ENCODE peak calls at places on chromosomes 12 and 14, in nine cellular contexts. N is body of pancreas, C is caudate nucleus, R is foreskin fibroblast, H is HTR-8/SVneo, P is T-helper 1 cell, T is fibroblast of pulmonary artery, I is GM20000, X is aorta. M is an unnamed sample.

GRCh38 chr14:71231521-71232393 is 324.5 kb downstream of the PCNX1 start:
- DNase-seq in N (no peak), C (no peak), R (no peak), H (no peak), P (no peak), T (no peak), I (peak; percentile 57), X (no peak), M (no peak)

GRCh38 chr14:63205850-63206249 is 1.6 kb downstream of the RHOJ start:
- DNase-seq in N (no peak), C (no peak), R (no peak), H (no peak), P (no peak), T (peak; percentile 59), I (no peak), X (no peak), M (no peak)

GRCh38 chr14:52987514-52987913 is 36.7 kb upstream of the FERMT2 start:
- DNase-seq in N (peak; percentile 26), C (no peak), R (no peak), H (no peak), P (no peak), T (no peak), I (no peak), X (no peak), M (no peak)

GRCh38 chr12:104243551-104243950 is 28.0 kb downstream of the TXNRD1 start:
- DNase-seq in N (no peak), C (no peak), R (no peak), H (no peak), P (no peak), T (no peak), I (no peak), X (no peak), M (no peak)

GRCh38 chr12:115762934-115763333 is 514.6 kb downstream of the MED13L start:
- DNase-seq in N (no peak), C (no peak), R (no peak), H (no peak), P (no peak), T (no peak), I (no peak), X (no peak), M (no peak)

GRCh38 chr12:27018071-27018470 is 3.9 kb upstream of the TM7SF3 start:
- DNase-seq in N (no peak), C (peak; percentile 5), R (no peak), H (no peak), P (no peak), T (no peak), I (no peak), X (no peak), M (no peak)

GRCh38 chr14:70857499-70857895 is 48.2 kb upstream of the MAP3K9 start:
- DNase-seq in N (no peak), C (no peak), R (no peak), H (no peak), P (no peak), T (no peak), I (no peak), X (no peak), M (no peak)

GRCh38 chr12:41486718-41487117 is 298.6 kb downstream of the PDZRN4 start:
- DNase-seq in N (no peak), C (no peak), R (peak; percentile 3), H (no peak), P (no peak), T (peak; percentile 16), I (no peak), X (no peak), M (no peak)

GRCh38 chr14:63857467-63858030 is 4.7 kb downstream of the SYNE2 start:
- DNase-seq in N (no peak), C (no peak), R (no peak), H (no peak), P (peak; percentile 74), T (no peak), I (no peak), X (no peak), M (peak; percentile 12)

GRCh38 chr14:50452285-50452684 is 55.6 kb upstream of the CDKL1 start:
- DNase-seq in N (no peak), C (no peak), R (no peak), H (no peak), P (no peak), T (no peak), I (no peak), X (no peak), M (no peak)

GRCh38 chr12:21697829-21698630 is 40.4 kb upstream of the LDHB start:
- DNase-seq in N (no peak), C (no peak), R (peak; percentile 10), H (no peak), P (peak; percentile 19), T (peak; percentile 69), I (no peak), X (no peak), M (no peak)

GRCh38 chr12:998020-998874 is 7.2 kb downstream of the ERC1 start:
- DNase-seq in N (no peak), C (no peak), R (no peak), H (no peak), P (no peak), T (no peak), I (peak; percentile 61), X (no peak), M (no peak)

GRCh38 chr12:105915997-105916697 is 222.6 kb downstream of the NUAK1 start:
- DNase-seq in N (no peak), C (no peak), R (no peak), H (no peak), P (no peak), T (no peak), I (no peak), X (no peak), M (no peak)

GRCh38 chr12:124174949-124175348 is 119.9 kb upstream of the RFLNA start:
- DNase-seq in N (no peak), C (no peak), R (peak; percentile 54), H (no peak), P (no peak), T (no peak), I (no peak), X (no peak), M (no peak)

GRCh38 chr12:53287741-53288216 is 7.6 kb upstream of the PFDN5 start:
- DNase-seq in N (peak; percentile 77), C (peak; percentile 13), R (no peak), H (peak; percentile 59), P (peak; percentile 54), T (peak; percentile 74), I (peak; percentile 72), X (peak; percentile 91), M (peak; percentile 58)

GRCh38 chr12:121038861-121039654 is at the start of gene OASL:
- DNase-seq in N (peak; percentile 20), C (no peak), R (peak; percentile 35), H (no peak), P (peak; percentile 68), T (peak; percentile 57), I (peak; percentile 45), X (no peak), M (peak; percentile 53)

GRCh38 chr14:78946949-78947348 is 776.8 kb downstream of the NRXN3 start:
- DNase-seq in N (no peak), C (no peak), R (no peak), H (no peak), P (no peak), T (no peak), I (no peak), X (no peak), M (no peak)

GRCh38 chr12:122182887-122183587 is at the start of gene LRRC43:
- DNase-seq in N (peak; percentile 41), C (no peak), R (peak; percentile 23), H (no peak), P (no peak), T (peak; percentile 29), I (peak; percentile 67), X (peak; percentile 82), M (no peak)

GRCh38 chr14:50999726-51000125 is 55.4 kb upstream of the PYGL start:
- DNase-seq in N (no peak), C (no peak), R (no peak), H (no peak), P (no peak), T (no peak), I (no peak), X (no peak), M (no peak)

GRCh38 chr12:65673732-65674131 is 150.6 kb upstream of the HMGA2 start:
- DNase-seq in N (no peak), C (no peak), R (no peak), H (no peak), P (no peak), T (peak; percentile 59), I (no peak), X (no peak), M (no peak)

GRCh38 chr12:83349907-83350611 is 663.4 kb downstream of the TMTC2 start:
- DNase-seq in N (no peak), C (no peak), R (no peak), H (no peak), P (no peak), T (no peak), I (no peak), X (no peak), M (no peak)

GRCh38 chr12:47207005-47207717 is 127.4 kb upstream of the AMIGO2 start:
- DNase-seq in N (no peak), C (no peak), R (no peak), H (no peak), P (peak; percentile 80), T (peak; percentile 21), I (peak; percentile 15), X (no peak), M (no peak)

GRCh38 chr12:62899568-62900390 is 35.2 kb downstream of the PPM1H start:
- DNase-seq in N (no peak), C (no peak), R (no peak), H (no peak), P (no peak), T (no peak), I (no peak), X (no peak), M (no peak)

GRCh38 chr14:91817566-91818325 is 49.6 kb downstream of the TC2N start:
- DNase-seq in N (no peak), C (no peak), R (no peak), H (no peak), P (peak; percentile 8), T (no peak), I (no peak), X (no peak), M (no peak)

GRCh38 chr12:131345521-131346436 is 365.1 kb upstream of the SFSWAP start:
- DNase-seq in N (no peak), C (no peak), R (no peak), H (no peak), P (no peak), T (no peak), I (no peak), X (peak; percentile 64), M (no peak)

GRCh38 chr12:45670339-45671065 is 59.0 kb upstream of the ARID2 start:
- DNase-seq in N (no peak), C (no peak), R (no peak), H (no peak), P (peak; percentile 85), T (no peak), I (peak; percentile 18), X (no peak), M (no peak)

GRCh38 chr12:58408516-58408915 is 467.1 kb downstream of the ATP23 start:
- DNase-seq in N (no peak), C (no peak), R (peak; percentile 70), H (no peak), P (no peak), T (peak; percentile 40), I (no peak), X (no peak), M (no peak)

GRCh38 chr12:89874146-89874545 is 165.5 kb upstream of the ATP2B1 start:
- DNase-seq in N (no peak), C (no peak), R (no peak), H (no peak), P (no peak), T (no peak), I (no peak), X (no peak), M (no peak)

GRCh38 chr12:12224240-12224940 is 42.5 kb downstream of the LRP6 start:
- DNase-seq in N (no peak), C (no peak), R (peak; percentile 16), H (no peak), P (peak; percentile 5), T (peak; percentile 31), I (no peak), X (no peak), M (no peak)

GRCh38 chr14:23481362-23481970 is 12.0 kb downstream of the NGDN start:
- DNase-seq in N (no peak), C (no peak), R (no peak), H (no peak), P (no peak), T (peak; percentile 47), I (no peak), X (no peak), M (no peak)

GRCh38 chr14:23531391-23531790 is 20.2 kb downstream of the ZFHX2 start:
- DNase-seq in N (no peak), C (no peak), R (no peak), H (no peak), P (no peak), T (no peak), I (no peak), X (no peak), M (no peak)